ENCODE peak calls at places on chromosomes 3 and 15, in six cellular contexts. Y is H1, R is HepG2, F is GM12878, N is HCT116, W is K562. H is an unnamed sample.

GRCh38 chr15:52178765-52179164 is 12.4 kb downstream of the GNB5 start:
- DNase-seq in F (no peak), W (no peak), N (no peak), Y (peak), R (no peak), H (no peak)

GRCh38 chr15:76252249-76252648 is 59.0 kb downstream of the ETFA start:
- DNase-seq in R (no peak), W (no peak), N (no peak), F (no peak), Y (no peak), H (no peak)

GRCh38 chr3:14658978-14659377 is 7.4 kb downstream of the CCDC174 start:
- DNase-seq in R (no peak), N (no peak), F (no peak), W (no peak), Y (no peak), H (no peak)

GRCh38 chr3:155391583-155391982 is 98.1 kb upstream of the STRIT1 start:
- DNase-seq in W (no peak), N (peak), R (no peak), Y (no peak), F (no peak), H (no peak)

GRCh38 chr15:83346342-83346741 is 61.9 kb upstream of the BNC1 start:
- DNase-seq in F (no peak), N (no peak), R (no peak), W (no peak), Y (no peak), H (no peak)

GRCh38 chr15:73571346-73571745 is 61.8 kb downstream of the NPTN start:
- DNase-seq in F (no peak), W (no peak), Y (no peak), R (peak), N (no peak), H (no peak)

GRCh38 chr3:72095521-72095920 is 310.6 kb upstream of the PROK2 start:
- DNase-seq in R (no peak), W (no peak), N (no peak), Y (no peak), F (no peak), H (no peak)

GRCh38 chr3:152458725-152459515 is 190.2 kb downstream of the MBNL1 start:
- DNase-seq in Y (no peak), N (no peak), R (no peak), F (no peak), W (no peak), H (no peak)

GRCh38 chr3:33982269-33982798 is 183.9 kb downstream of the PDCD6IP start:
- DNase-seq in R (no peak), N (no peak), W (no peak), Y (no peak), F (no peak), H (no peak)

GRCh38 chr3:147301781-147302180 is 104.6 kb downstream of the ZIC4 start:
- DNase-seq in F (no peak), R (no peak), Y (no peak), W (no peak), N (no peak), H (no peak)

GRCh38 chr3:167032267-167032876 is 347.7 kb downstream of the ZBBX start:
- DNase-seq in Y (no peak), F (no peak), R (peak), N (peak), W (no peak), H (no peak)

GRCh38 chr3:177724020-177724638 is 526.8 kb upstream of the TBL1XR1 start:
- DNase-seq in R (no peak), N (no peak), W (no peak), F (no peak), Y (no peak), H (peak)

GRCh38 chr15:45089712-45090373 is 24.1 kb downstream of the DUOX2 start:
- DNase-seq in Y (no peak), N (no peak), W (no peak), R (no peak), F (no peak), H (no peak)

GRCh38 chr3:151320131-151320530 is 3.5 kb upstream of the GPR87 start:
- DNase-seq in W (no peak), R (no peak), N (no peak), F (no peak), Y (no peak), H (no peak)

GRCh38 chr3:170164720-170165119 is 16.8 kb downstream of the PHC3 start:
- DNase-seq in W (no peak), Y (no peak), F (no peak), N (no peak), R (no peak), H (no peak)

GRCh38 chr15:71182522-71182921 is 67.3 kb downstream of the THSD4 start:
- DNase-seq in Y (no peak), R (no peak), W (no peak), N (no peak), F (no peak), H (no peak)

GRCh38 chr15:39200586-39200985 is 380.3 kb upstream of the THBS1 start:
- DNase-seq in R (no peak), W (no peak), F (no peak), Y (no peak), N (no peak), H (no peak)

GRCh38 chr3:35484939-35485605 is 154.3 kb upstream of the ARPP21 start:
- DNase-seq in Y (no peak), W (no peak), F (no peak), N (no peak), R (no peak), H (no peak)

GRCh38 chr15:38041576-38041975 is 107.1 kb downstream of the TMCO5A start:
- DNase-seq in F (no peak), W (no peak), R (no peak), Y (no peak), N (no peak), H (peak)

GRCh38 chr3:8663177-8664061 is 18.8 kb upstream of the SSUH2 start:
- DNase-seq in N (peak), F (peak), Y (peak), R (peak), W (peak), H (peak)

GRCh38 chr3:8157640-8158039 is 344.0 kb upstream of the LMCD1 start:
- DNase-seq in W (no peak), N (no peak), R (no peak), F (no peak), Y (no peak), H (no peak)

GRCh38 chr3:37967252-37967881 is 23.2 kb upstream of the VILL start:
- DNase-seq in N (peak), R (peak), Y (peak), F (no peak), W (peak), H (peak)

GRCh38 chr15:63610209-63610841 is 13.1 kb downstream of the FBXL22 start:
- DNase-seq in N (peak), W (peak), Y (peak), R (peak), F (peak), H (peak)

GRCh38 chr3:151307131-151307530 is 9.5 kb downstream of the GPR87 start:
- DNase-seq in R (no peak), N (no peak), F (no peak), Y (no peak), W (no peak), H (no peak)

GRCh38 chr3:161220850-161221753 is at the start of gene NMD3:
- DNase-seq in F (peak), R (peak), Y (peak), N (peak), W (peak), H (peak)

GRCh38 chr3:83035704-83036010 is 1274.2 kb upstream of the GBE1 start:
- DNase-seq in W (no peak), N (no peak), Y (no peak), R (no peak), F (no peak), H (no peak)

GRCh38 chr3:143267984-143268383 is 148.4 kb downstream of the CHST2 start:
- DNase-seq in R (no peak), N (no peak), Y (no peak), F (no peak), W (no peak), H (no peak)

DNA sequence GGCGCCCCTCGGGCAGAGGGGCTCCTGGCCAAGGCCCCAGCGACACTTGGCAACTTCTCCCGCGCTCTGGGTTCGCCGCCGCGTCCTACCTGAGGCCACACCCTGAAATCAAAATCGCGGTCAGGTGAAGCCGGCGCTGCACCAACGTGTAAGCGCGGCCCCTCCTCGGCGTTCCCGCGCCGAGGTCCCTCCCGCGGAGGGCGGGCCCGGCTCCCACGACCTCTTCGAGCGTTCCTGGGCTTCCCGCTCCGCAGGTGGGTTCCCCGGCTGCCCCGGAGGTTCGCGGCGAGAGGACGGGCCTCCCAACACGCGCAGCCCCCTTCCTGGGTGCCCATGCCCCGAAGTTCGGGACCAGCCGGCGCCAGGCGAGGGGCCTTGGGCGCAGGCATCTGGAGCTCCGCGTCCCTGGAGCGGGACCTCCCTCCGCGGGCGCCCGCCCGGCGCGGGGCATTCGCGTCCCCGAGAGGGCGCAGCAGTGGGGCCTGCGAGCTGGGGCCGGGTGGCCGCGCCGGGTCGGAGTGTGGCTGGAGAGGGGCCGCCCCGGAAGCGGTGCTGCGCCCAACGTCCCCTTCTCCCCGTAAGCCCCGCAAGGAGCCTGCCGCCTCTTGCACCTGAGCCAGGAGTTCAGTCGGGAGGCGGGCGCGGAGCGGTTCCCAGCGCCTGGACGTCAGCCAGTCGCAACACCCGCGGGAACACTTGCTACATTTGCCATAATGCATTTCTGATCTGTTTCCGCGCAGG is 13.7 kb downstream of the PAK6 start:
- DNase-seq in R (no peak), F (no peak), W (no peak), N (peak), Y (peak), H (peak)
- TF ChIP-seq EZH2 in R (no peak), F (peak), W (no peak), N (no peak), Y (peak), H (peak)

DNA sequence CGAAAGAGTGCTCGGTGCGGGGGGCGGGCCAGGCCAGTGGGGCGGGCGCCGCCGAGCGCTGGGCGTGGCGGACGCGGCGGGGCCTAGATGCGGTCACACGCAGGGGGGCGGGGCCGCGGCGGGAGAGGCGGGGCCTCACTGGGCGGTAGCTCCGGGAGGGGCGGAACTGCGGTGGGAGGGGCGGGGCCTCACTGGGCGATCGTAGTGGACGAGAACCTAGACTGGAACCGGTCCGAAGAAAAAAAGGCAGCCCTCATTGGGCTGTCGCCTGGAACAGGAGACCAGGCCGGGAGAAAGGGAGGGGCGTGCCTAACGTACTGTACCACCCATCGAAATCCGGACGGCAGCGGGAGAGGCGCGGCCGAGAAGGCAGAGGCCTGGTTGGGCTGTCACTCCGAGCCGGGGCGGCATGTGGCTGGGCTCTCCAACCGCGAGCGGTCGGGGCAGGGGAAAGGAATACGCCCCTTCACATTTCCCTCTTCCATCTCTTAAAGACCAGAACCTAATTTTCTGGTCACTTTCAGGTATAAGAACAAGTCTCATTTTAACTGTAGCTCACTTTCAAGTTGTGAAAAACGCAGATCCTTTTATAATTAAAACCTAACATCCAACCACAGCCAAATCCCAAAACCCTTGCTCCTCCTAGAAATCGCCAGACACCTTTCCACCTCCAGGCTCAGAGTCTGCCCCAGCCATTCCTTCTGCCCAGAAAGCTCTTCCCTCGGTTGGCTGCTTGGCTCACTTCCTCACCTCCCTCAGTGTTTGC is at the start of gene ANO10:
- DNase-seq in N (peak), Y (peak), W (peak), R (peak), F (peak), H (peak)
- TF ChIP-seq POLR2A in N (no peak), Y (no peak), W (peak), R (peak), F (no peak), H (peak)

DNA sequence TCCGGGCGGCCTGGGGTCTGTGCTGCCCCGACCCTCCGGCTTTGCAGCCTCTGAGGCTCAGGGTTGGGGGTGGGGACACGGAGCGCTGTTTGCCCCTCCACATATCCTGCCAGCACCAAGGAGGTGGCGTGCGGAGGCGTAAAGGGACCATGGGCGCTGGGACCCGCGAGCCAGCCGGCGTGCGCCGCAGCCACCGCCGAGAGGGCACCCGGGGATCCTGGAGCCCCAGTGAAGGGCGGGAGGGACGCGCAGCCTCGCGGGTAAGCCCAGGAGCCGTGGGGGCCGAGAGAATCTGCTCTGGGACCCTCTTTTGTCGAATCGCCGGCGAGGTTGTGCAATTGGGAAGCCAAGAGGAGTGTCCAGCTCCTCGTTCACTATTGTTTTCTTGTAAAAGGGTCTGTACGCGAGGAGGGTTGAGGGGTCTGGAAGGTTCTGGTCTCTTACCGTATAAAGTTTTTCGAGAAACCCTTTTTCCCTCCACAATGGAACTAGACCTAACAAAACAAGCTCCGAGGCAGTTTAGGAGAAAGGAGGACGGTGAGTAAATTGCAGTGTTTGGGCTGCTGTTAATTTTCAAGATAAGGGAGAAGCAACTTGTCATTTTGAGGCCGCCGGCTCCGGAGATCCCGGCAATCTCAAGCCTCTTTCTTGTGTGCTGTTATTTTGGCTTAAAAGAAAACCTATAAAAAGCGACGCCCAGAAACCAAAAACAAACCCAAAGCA is 29.9 kb upstream of the ST3GAL6 start:
- DNase-seq in R (peak), N (no peak), Y (peak), W (no peak), F (no peak), H (peak)
- TF ChIP-seq EZH2 in R (no peak), N (no peak), Y (peak), W (no peak), F (no peak), H (no peak)

GRCh38 chr15:67116742-67117141 is 51.3 kb downstream of the SMAD3 start:
- DNase-seq in F (no peak), Y (no peak), R (peak), N (no peak), W (no peak), H (peak)
- TF ChIP-seq POLR2A in F (no peak), Y (no peak), R (no peak), N (no peak), W (no peak), H (no peak)

GRCh38 chr3:95442766-95443165 is 1371.6 kb upstream of the EPHA6 start:
- DNase-seq in N (no peak), W (no peak), F (no peak), Y (no peak), R (no peak), H (no peak)
- TF ChIP-seq EZH2 in N (no peak), W (no peak), F (no peak), Y (no peak), R (no peak), H (no peak)

GRCh38 chr15:26615927-26616302 is 157.0 kb downstream of the GABRB3 start:
- DNase-seq in N (no peak), F (no peak), W (no peak), R (no peak), Y (no peak), H (no peak)
- TF ChIP-seq POLR2A in N (no peak), F (no peak), W (no peak), R (no peak), Y (no peak), H (no peak)

GRCh38 chr3:106086636-106087035 is 217.8 kb upstream of the CBLB start:
- DNase-seq in F (no peak), W (peak), R (no peak), Y (no peak), N (no peak), H (no peak)
- TF ChIP-seq EZH2 in F (no peak), W (no peak), R (no peak), Y (no peak), N (no peak), H (no peak)

GRCh38 chr15:69593981-69594966 is 141.7 kb downstream of the RPLP1 start:
- DNase-seq in R (peak), N (no peak), F (no peak), Y (no peak), W (no peak), H (no peak)
- TF ChIP-seq POLR2A in R (no peak), N (no peak), F (no peak), Y (no peak), W (no peak), H (no peak)

DNA sequence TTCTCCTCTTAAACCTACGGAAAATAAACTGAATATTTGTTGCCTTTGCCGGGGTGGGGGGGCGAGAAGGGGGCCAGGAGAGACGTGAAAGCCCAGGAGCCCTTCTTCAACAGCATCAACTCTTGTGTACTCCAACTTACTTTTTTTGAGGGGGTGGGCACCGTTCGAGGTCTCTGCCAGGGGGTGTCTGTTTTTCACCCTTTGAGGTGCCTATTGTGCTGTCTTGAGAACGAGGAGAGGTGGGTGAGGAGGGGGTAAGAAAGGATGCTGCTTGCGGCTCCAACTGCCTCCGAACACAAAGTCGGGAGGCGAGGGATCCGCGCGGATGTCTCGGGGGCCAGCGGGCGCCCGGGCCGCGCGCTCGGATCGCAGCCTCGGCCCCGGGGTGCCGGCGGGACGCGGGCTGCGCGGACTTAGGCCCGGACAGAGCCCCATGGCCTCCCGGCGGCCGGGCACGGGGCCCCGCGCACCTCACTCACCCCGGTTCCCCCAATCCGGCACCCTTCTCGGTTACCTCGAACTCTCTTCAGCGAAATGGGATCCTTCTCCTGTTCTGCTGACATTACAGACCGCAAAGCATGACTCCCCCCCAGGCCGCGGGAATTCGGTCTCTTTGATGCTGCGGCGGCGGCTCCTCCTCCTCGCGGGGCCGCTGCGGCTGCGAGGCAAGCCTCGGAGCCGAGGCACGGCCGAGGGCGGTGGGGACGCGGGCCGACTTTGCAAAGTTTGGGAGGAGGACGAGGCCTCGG is 650 bp downstream of the PYGO1 start:
- DNase-seq in F (no peak), Y (peak), R (peak), N (no peak), W (no peak), H (peak)
- TF ChIP-seq EZH2 in F (no peak), Y (peak), R (no peak), N (no peak), W (no peak), H (no peak)

GRCh38 chr3:17941766-17942165 is 199.3 kb upstream of the TBC1D5 start:
- DNase-seq in Y (no peak), R (no peak), F (no peak), N (no peak), W (no peak), H (no peak)

GRCh38 chr3:17938313-17938712 is 195.9 kb upstream of the TBC1D5 start:
- DNase-seq in N (no peak), F (no peak), W (no peak), R (no peak), Y (no peak), H (no peak)

GRCh38 chr3:17937081-17937480 is 194.7 kb upstream of the TBC1D5 start:
- DNase-seq in W (no peak), Y (no peak), F (no peak), R (no peak), N (no peak), H (no peak)

GRCh38 chr3:17941134-17941533 is 198.7 kb upstream of the TBC1D5 start:
- DNase-seq in F (no peak), Y (no peak), N (no peak), W (no peak), R (no peak), H (no peak)

DNA sequence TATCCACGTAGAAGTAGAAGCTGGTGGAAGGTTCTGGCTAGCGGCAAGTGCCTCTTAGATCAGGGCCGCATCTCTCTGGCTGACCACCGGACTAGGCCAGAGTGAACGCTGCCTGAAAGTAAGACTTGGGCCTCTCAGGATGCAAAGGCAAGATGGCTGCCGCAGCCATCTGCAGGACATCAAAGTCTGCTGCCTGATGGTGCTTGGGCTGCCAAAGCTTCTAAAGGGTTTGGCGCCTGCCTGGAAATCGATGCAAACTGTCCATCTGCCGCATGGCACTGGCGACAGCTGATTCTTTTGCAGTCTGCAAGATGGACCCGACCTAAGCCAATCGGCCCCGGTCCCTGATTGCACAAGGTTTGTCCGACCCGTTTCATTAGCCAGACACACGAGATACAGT is 196.7 kb upstream of the TBC1D5 start:
- DNase-seq in N (no peak), R (no peak), W (no peak), F (no peak), Y (no peak), H (no peak)
- TF ChIP-seq POLR2A in N (no peak), R (no peak), W (no peak), F (no peak), Y (no peak), H (no peak)